ENCODE peak calls at places on chromosomes 7 and 10, in six cellular contexts. A, O, J, C, W and P are unnamed samples.

GRCh38 chr10:103439776-103440175 is 12.4 kb downstream of the CALHM2 start:
- DNase-seq in A (no peak), O (no peak), J (no peak), C (no peak), W (no peak), P (no peak)

GRCh38 chr10:4812952-4813351 is 13.1 kb upstream of the AKR1E2 start:
- DNase-seq in A (peak), O (no peak), J (no peak), C (peak), W (peak), P (no peak)

GRCh38 chr7:32070406-32071360 is at the start of gene PDE1C:
- DNase-seq in A (peak), O (no peak), J (no peak), C (no peak), W (no peak), P (no peak)

GRCh38 chr7:113172726-113173125 is 54.4 kb upstream of the SMIM30 start:
- DNase-seq in A (no peak), O (no peak), J (no peak), C (no peak), W (no peak), P (no peak)

GRCh38 chr7:1743481-1744230 is 73.6 kb downstream of the ELFN1 start:
- DNase-seq in A (no peak), O (no peak), J (no peak), C (no peak), W (no peak), P (no peak)

GRCh38 chr7:1120791-1121190 is 32.9 kb downstream of the GPER1 start:
- DNase-seq in A (no peak), O (no peak), J (peak), C (no peak), W (no peak), P (no peak)

GRCh38 chr10:48215148-48215982 is 59.1 kb downstream of the FRMPD2 start:
- DNase-seq in A (peak), O (peak), J (no peak), C (peak), W (peak), P (no peak)

GRCh38 chr10:33509231-33509871 is 174.9 kb upstream of the NRP1 start:
- DNase-seq in A (peak), O (peak), J (peak), C (peak), W (peak), P (peak)

GRCh38 chr7:2843711-2844152 is 376 bp downstream of the GNA12 start:
- DNase-seq in A (peak), O (no peak), J (peak), C (no peak), W (no peak), P (no peak)

GRCh38 chr7:101900103-101900502 is 82.7 kb downstream of the CUX1 start:
- DNase-seq in A (no peak), O (no peak), J (peak), C (peak), W (no peak), P (no peak)

GRCh38 chr10:101052285-101052684 is 9.5 kb upstream of the KAZALD1 start:
- DNase-seq in A (no peak), O (no peak), J (peak), C (peak), W (peak), P (peak)

GRCh38 chr7:151068069-151068773 is 8.8 kb downstream of the SLC4A2 start:
- DNase-seq in A (no peak), O (no peak), J (no peak), C (peak), W (no peak), P (no peak)

GRCh38 chr10:12812541-12812940 is 189.0 kb downstream of the CCDC3 start:
- DNase-seq in A (no peak), O (no peak), J (no peak), C (no peak), W (no peak), P (no peak)

GRCh38 chr7:108402865-108403264 is 53.4 kb downstream of the NRCAM start:
- DNase-seq in A (no peak), O (no peak), J (no peak), C (no peak), W (no peak), P (no peak)

GRCh38 chr10:95508730-95509129 is 52.4 kb downstream of the SORBS1 start:
- DNase-seq in A (peak), O (no peak), J (no peak), C (no peak), W (no peak), P (no peak)

GRCh38 chr7:116232920-116233319 is 22.6 kb downstream of the TES start:
- DNase-seq in A (no peak), O (no peak), J (no peak), C (no peak), W (peak), P (no peak)

GRCh38 chr7:95229301-95229700 is 95.0 kb downstream of the PON1 start:
- DNase-seq in A (no peak), O (no peak), J (no peak), C (no peak), W (no peak), P (no peak)

GRCh38 chr10:43055991-43056567 is 20.8 kb upstream of the RET start:
- DNase-seq in A (no peak), O (no peak), J (no peak), C (no peak), W (no peak), P (no peak)

GRCh38 chr7:21426286-21426957 is 1.5 kb upstream of the SP4 start:
- DNase-seq in A (no peak), O (no peak), J (no peak), C (no peak), W (peak), P (no peak)

GRCh38 chr10:83276971-83277370 is 862.3 kb upstream of the GHITM start:
- DNase-seq in A (no peak), O (no peak), J (no peak), C (no peak), W (no peak), P (no peak)

GRCh38 chr7:1359681-1360485 is 99.4 kb downstream of the MICALL2 start:
- DNase-seq in A (no peak), O (no peak), J (peak), C (no peak), W (no peak), P (no peak)

GRCh38 chr7:101558742-101559325 is 70.3 kb downstream of the MYL10 start:
- DNase-seq in A (no peak), O (no peak), J (peak), C (no peak), W (peak), P (no peak)

GRCh38 chr10:86758231-86759072 is 2.0 kb downstream of the BMPR1A start:
- DNase-seq in A (no peak), O (no peak), J (no peak), C (no peak), W (peak), P (no peak)

GRCh38 chr10:91006001-91006751 is 85.3 kb upstream of the ANKRD1 start:
- DNase-seq in A (peak), O (peak), J (no peak), C (peak), W (peak), P (peak)

GRCh38 chr7:151940048-151940845 is 16.0 kb upstream of the GALNTL5 start:
- DNase-seq in A (no peak), O (no peak), J (peak), C (peak), W (peak), P (no peak)

GRCh38 chr7:106681815-106682495 is 21.0 kb upstream of the CCDC71L start:
- DNase-seq in A (no peak), O (no peak), J (no peak), C (peak), W (peak), P (no peak)

GRCh38 chr7:99733448-99733847 is 1.5 kb downstream of the CYP3A7 start:
- DNase-seq in A (no peak), O (no peak), J (no peak), C (no peak), W (no peak), P (no peak)

GRCh38 chr10:104580321-104580720 is 60.8 kb upstream of the SORCS3 start:
- DNase-seq in A (no peak), O (no peak), J (no peak), C (peak), W (no peak), P (no peak)

GRCh38 chr7:127900116-127900515 is 131.1 kb downstream of the LRRC4 start:
- DNase-seq in A (no peak), O (no peak), J (no peak), C (no peak), W (no peak), P (no peak)

GRCh38 chr10:126569513-126570447 is 100.7 kb downstream of the C10orf90 start:
- DNase-seq in A (peak), O (no peak), J (no peak), C (peak), W (peak), P (peak)

GRCh38 chr7:104816537-104816936 is 197.5 kb upstream of the KMT2E start:
- DNase-seq in A (no peak), O (no peak), J (no peak), C (no peak), W (no peak), P (no peak)

GRCh38 chr10:121811386-121811785 is 116.4 kb downstream of the ATE1 start:
- DNase-seq in A (no peak), O (no peak), J (no peak), C (no peak), W (no peak), P (no peak)

DNA sequence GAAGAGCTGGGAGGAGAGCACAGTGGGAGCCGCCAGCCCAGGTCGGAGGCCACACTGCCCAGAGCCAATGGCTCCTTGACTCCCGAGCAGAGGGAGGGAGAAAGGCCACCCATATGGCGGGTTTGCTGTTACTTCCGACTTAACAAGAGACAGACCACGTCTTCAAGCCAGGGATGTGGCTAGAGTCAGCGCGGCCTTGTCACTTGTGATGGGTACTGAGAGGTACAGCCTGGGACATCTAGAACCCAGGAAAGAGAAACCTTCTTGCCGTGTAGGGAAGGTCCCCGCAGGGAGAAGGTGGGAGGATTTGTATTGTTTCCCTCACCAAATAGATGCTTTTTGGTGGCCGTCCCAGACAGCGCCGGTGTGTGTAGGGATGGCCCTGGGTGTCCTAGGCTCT is 127.6 kb downstream of the PAXIP1 start:
- DNase-seq in A (no peak), O (no peak), J (no peak), C (no peak), W (no peak), P (no peak)
- TF ChIP-seq CTCF in A (no peak), O (no peak), J (no peak), C (no peak), W (no peak), P (no peak)

DNA sequence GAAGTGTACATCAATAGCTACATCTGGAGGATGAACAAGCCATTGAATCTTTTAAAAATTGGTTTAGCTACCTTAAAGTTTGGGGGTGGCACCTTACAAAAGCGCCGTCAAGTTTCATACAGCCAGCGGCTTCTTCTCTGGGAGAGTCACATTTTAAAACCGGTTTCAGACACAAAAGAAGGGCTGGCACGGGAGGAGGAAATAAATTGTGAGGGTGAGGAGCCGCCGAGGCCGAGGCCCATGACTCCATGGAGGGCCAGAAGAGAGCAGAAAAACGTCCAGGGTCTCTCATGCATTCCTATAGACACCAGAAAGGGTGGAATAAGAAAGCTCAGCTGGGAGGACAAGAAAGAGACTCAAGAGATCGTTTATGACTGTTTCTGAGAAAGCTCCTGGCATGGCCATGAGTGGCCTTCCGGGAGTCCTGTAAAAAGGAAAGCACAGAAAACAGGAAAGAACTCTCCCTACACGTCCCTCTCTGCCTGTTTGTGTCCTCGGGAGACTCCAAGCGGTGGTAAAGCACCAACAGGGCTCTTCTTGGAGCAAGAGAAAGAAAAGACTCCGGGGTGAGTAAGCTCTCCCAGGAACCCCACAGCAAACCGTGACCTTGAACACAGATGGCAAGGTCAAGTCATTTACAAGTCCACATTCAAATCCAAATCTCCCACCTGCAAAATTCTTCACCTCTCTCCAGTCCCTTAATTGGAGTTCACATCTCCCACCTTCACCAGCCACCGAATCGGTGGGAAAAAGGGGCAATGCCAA is 1.8 kb downstream of the FRAT2 start:
- DNase-seq in A (peak), O (no peak), J (peak), C (peak), W (peak), P (peak)
- TF ChIP-seq CTCF in A (peak), O (no peak), J (peak), C (peak), W (peak), P (peak)

GRCh38 chr7:63112764-63113712 is 885.6 kb upstream of the ZNF722 start:
- DNase-seq in A (no peak), O (no peak), J (no peak), C (no peak), W (no peak), P (no peak)
- TF ChIP-seq CTCF in A (no peak), O (no peak), J (no peak), C (peak), W (no peak), P (no peak)

DNA sequence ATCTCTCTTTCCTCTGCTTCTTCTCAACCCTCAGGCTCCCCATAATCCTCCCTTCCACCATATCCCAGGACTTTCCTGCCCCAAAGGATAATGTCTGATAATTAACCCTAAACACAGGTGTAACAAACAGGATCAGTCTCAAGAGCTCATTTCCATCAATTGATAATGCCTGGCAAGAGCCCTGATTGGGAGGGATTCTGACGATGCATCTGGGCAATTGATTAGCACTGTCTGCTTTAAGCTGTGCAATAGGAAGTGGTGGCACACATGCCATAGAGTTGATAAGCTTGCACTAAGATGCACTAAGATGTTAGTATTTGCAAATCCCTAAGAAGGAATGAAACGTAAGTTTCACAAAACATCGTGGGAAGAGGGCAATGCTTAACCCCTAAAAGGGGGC is 27.4 kb upstream of the EGR2 start:
- DNase-seq in A (no peak), O (no peak), J (no peak), C (no peak), W (no peak), P (no peak)
- TF ChIP-seq CTCF in A (no peak), O (no peak), J (no peak), C (no peak), W (no peak), P (no peak)